ENCODE peak calls at places on chromosomes 13 and 19, in four cellular contexts. F is endodermal cell, G is fibroblast of lung, R is mammary epithelial cell. H is an unnamed sample.

GRCh38 chr13:106484084-106484754 is 51.2 kb downstream of the EFNB2 start:
- DNase-seq in R (no peak), F (no peak), G (peak; percentile 33), H (no peak)

GRCh38 chr19:17402982-17403855 is 2.2 kb downstream of the BST2 start:
- DNase-seq in F (peak; percentile 96), R (no peak), G (no peak), H (peak; percentile 88)

GRCh38 chr19:4732680-4733114 is 9.1 kb upstream of the DPP9 start:
- DNase-seq in F (peak; percentile 85), R (peak; percentile 43), G (peak; percentile 47), H (peak; percentile 66)

GRCh38 chr19:3389876-3390361 is 23.5 kb downstream of the NFIC start:
- DNase-seq in R (no peak), F (peak; percentile 76), G (no peak), H (peak; percentile 65)

GRCh38 chr13:47087841-47088240 is 191.0 kb upstream of the HTR2A start:
- DNase-seq in R (no peak), G (peak; percentile 85), F (no peak), H (no peak)

GRCh38 chr13:97573011-97573410 is 139.0 kb downstream of the RAP2A start:
- DNase-seq in G (no peak), R (no peak), F (no peak), H (no peak)

GRCh38 chr13:69935043-69935442 is 172.6 kb upstream of the ATXN8OS start:
- DNase-seq in F (no peak), R (peak; percentile 1), G (no peak), H (no peak)

GRCh38 chr13:79593611-79594275 is 112.8 kb downstream of the NDFIP2 start:
- DNase-seq in R (peak; percentile 98), G (peak; percentile 86), F (no peak), H (no peak)

GRCh38 chr19:42277821-42278809 is 9.1 kb downstream of the CIC start:
- DNase-seq in G (peak; percentile 30), F (peak; percentile 57), R (peak; percentile 69), H (no peak)

GRCh38 chr13:20772401-20773131 is 1.2 kb downstream of the EEF1AKMT1 start:
- DNase-seq in G (peak; percentile 40), R (no peak), F (no peak), H (no peak)

GRCh38 chr13:20702945-20703784 is at the start of gene IL17D:
- DNase-seq in F (peak; percentile 79), G (no peak), R (peak; percentile 7), H (peak; percentile 65)

GRCh38 chr19:15304140-15304705 is 28.1 kb downstream of the BRD4 start:
- DNase-seq in F (no peak), G (peak; percentile 49), R (no peak), H (no peak)

GRCh38 chr13:31322025-31322424 is 122.2 kb downstream of the B3GLCT start:
- DNase-seq in G (no peak), R (peak; percentile 24), F (no peak), H (no peak)

GRCh38 chr19:39046037-39046821 is 13.9 kb upstream of the FBXO27 start:
- DNase-seq in F (peak; percentile 64), G (no peak), R (no peak), H (no peak)

GRCh38 chr19:42345191-42345812 is 19.9 kb downstream of the MEGF8 start:
- DNase-seq in R (no peak), G (no peak), F (no peak), H (no peak)

GRCh38 chr13:30129411-30129810 is 177.9 kb downstream of the KATNAL1 start:
- DNase-seq in R (no peak), F (no peak), G (no peak), H (no peak)

GRCh38 chr13:38024431-38024830 is 154.9 kb upstream of the TRPC4 start:
- DNase-seq in F (no peak), G (peak; percentile 51), R (no peak), H (no peak)

GRCh38 chr13:29954082-29955043 is 103.9 kb upstream of the UBL3 start:
- DNase-seq in G (no peak), F (no peak), R (no peak), H (no peak)

DNA sequence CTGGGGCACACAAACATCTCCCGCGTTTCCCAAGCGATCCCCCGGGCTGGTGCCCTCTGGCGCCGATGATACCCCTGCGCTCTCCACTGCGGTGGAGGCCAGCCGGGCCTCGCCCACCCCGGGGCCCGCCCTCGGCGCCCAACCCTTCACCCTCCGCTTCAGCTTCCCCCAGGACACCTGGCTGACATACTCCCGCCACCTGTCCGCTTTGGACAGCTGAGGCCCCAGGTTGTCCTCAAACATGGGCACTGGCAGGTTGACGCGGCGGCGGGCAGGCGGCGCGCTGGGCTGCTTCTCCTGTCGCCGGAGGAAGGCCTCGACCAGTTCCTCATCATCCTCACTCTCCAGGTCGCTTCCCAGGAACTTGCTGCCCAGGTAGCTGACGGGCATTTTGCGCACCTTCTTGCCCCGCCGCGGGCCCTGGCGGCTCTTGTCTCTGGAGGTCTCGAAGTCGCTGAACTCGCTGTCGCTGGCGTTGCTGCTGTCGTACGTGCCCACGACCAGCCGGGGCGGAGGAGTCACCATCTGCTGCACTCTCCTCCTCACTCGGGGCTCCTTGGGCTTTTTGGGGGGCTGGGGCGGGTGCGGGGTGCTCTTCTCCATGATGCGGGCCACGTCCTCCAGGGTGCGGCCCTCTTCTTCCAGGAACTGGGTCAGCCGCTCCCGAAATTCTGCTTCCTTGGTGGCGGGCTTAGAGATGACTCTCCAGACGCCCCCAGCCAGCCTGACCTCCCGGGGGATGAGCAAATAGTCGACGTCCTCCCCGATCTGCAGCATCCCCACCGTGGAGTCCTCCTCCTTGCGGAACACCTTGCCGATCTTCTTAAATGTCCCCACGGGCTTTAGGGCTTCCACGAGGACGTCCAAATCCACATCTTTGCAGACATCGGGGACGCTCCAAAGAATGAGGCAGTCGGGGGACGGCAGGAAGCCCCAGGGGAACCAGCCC is 1.1 kb downstream of the CCDC8 start:
- DNase-seq in R (no peak), G (no peak), F (peak; percentile 72), H (no peak)
- TF ChIP-seq CTCF in R (peak; percentile 15), G (no peak), F (peak; percentile 14), H (no peak)

GRCh38 chr13:77918391-77919261 is at the start of gene EDNRB:
- DNase-seq in F (peak; percentile 89), G (peak; percentile 38), R (peak; percentile 45), H (peak; percentile 77)
- TF ChIP-seq CTCF in F (peak; percentile 39), G (peak; percentile 24), R (no peak), H (no peak)

DNA sequence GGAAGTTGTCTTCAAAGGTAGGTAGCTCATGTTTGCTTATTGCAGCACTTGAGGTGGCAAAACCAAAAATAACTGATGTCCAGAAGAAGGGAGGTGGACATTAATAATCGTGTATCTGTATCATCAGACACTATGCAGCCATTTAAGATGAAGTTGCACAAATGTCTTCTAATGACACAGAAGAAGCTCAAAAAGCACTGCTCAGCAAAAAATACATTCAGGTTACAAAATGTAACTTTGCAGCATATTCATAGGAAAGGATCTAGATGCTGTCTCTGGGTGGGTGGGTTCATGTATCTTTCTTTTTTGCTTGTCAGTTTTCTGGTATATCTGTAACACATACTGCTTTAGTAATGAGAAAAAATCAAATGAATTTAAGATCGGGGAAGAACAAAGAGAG is 247.8 kb downstream of the DNAJC15 start:
- DNase-seq in G (no peak), F (no peak), R (no peak), H (no peak)
- TF ChIP-seq CTCF in G (no peak), F (no peak), R (no peak), H (no peak)

GRCh38 chr13:41905600-41906254 is 55.2 kb downstream of the VWA8 start:
- DNase-seq in R (peak; percentile 45), G (peak; percentile 36), F (no peak), H (no peak)
- TF ChIP-seq CTCF in R (peak; percentile 79), G (peak; percentile 60), F (peak; percentile 80), H (no peak)

GRCh38 chr13:101916758-101917474 is 464.4 kb downstream of the ITGBL1 start:
- DNase-seq in F (peak; percentile 65), G (no peak), R (no peak), H (no peak)

GRCh38 chr13:101917475-101917810 is 465.0 kb downstream of the ITGBL1 start:
- DNase-seq in F (peak; percentile 61), R (no peak), G (no peak), H (no peak)

GRCh38 chr13:101916108-101916757 is 463.8 kb downstream of the ITGBL1 start:
- DNase-seq in G (peak; percentile 14), F (peak; percentile 91), R (peak; percentile 6), H (peak; percentile 43)

GRCh38 chr13:101917833-101918755 is 465.6 kb downstream of the ITGBL1 start:
- DNase-seq in R (no peak), G (no peak), F (peak; percentile 64), H (no peak)

GRCh38 chr13:101919541-101920306 is 467.2 kb downstream of the ITGBL1 start:
- DNase-seq in F (peak; percentile 92), R (no peak), G (peak; percentile 35), H (peak; percentile 85)
- TF ChIP-seq CTCF in F (peak; percentile 32), R (no peak), G (no peak), H (no peak)

GRCh38 chr13:113730831-113731191 is 28.2 kb upstream of the TMEM255B start:
- DNase-seq in F (no peak), G (no peak), R (no peak), H (no peak)
- TF ChIP-seq CTCF in F (no peak), G (no peak), R (peak; percentile 25), H (no peak)

GRCh38 chr19:16328824-16329482 is 4.3 kb downstream of the KLF2 start:
- DNase-seq in R (no peak), G (no peak), F (no peak), H (no peak)
- TF ChIP-seq CTCF in R (no peak), G (no peak), F (no peak), H (peak; percentile 19)

DNA sequence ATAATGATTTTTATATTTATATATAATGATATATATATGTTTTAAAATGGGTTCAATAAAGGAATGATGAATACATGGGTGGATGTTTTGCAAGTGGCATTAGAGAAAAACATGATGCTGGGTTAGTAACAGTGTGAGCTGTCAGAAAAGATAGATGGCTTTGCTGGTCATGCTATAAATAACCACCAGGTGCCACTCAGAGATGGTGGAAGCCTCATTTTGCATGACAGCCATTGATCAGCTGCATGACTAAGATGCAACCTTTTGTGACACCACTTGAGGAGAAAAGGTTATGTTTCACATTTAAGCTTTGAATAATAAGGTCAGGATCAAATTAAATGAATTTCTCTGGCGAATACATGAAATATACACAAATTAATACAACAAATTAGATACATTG is 737.7 kb downstream of the PCDH9 start:
- DNase-seq in R (no peak), F (peak; percentile 66), G (peak; percentile 6), H (no peak)
- TF ChIP-seq CTCF in R (peak; percentile 28), F (peak; percentile 80), G (no peak), H (peak; percentile 62)

H was measured in H1.